ENCODE peak calls at places on chromosomes 12 and 14, in ten cellular contexts. K is renal cortical epithelial cell; A is foreskin fibroblast; U is cardiac fibroblast; C is EH; D is central memory CD4-positive, alpha-beta T cell; I is EL; V is HEK293T; F is T-cell; Y is NCI-H2081. O is an unnamed sample.

GRCh38 chr12:49705479-49706267 is 1.5 kb downstream of the FMNL3 start:
- DNase-seq in K (peak), A (peak), U (peak), C (peak), D (no peak), I (peak), V (no peak), F (no peak), Y (no peak), O (no peak)

GRCh38 chr12:6328045-6328779 is 13.7 kb downstream of the TNFRSF1A start:
- DNase-seq in K (no peak), A (no peak), U (no peak), C (no peak), D (no peak), I (no peak), V (no peak), F (no peak), Y (no peak), O (no peak)

GRCh38 chr12:76455582-76456345 is 103.8 kb downstream of the OSBPL8 start:
- DNase-seq in K (peak), A (peak), U (peak), C (peak), D (peak), I (peak), V (peak), F (no peak), Y (peak), O (no peak)

GRCh38 chr12:86137936-86138335 is 118.3 kb downstream of the MGAT4C start:
- DNase-seq in K (peak), A (no peak), U (peak), C (peak), D (no peak), I (peak), V (no peak), F (no peak), Y (no peak), O (no peak)

GRCh38 chr12:65603428-65604351 is 220.6 kb upstream of the HMGA2 start:
- DNase-seq in K (peak), A (peak), U (peak), C (peak), D (no peak), I (peak), V (no peak), F (no peak), Y (no peak), O (no peak)

GRCh38 chr12:68376901-68377300 is 44.7 kb upstream of the MDM1 start:
- DNase-seq in K (no peak), A (no peak), U (no peak), C (no peak), D (no peak), I (no peak), V (no peak), F (no peak), Y (no peak), O (no peak)

GRCh38 chr12:19869413-19869812 is 430.1 kb downstream of the AEBP2 start:
- DNase-seq in K (no peak), A (no peak), U (no peak), C (peak), D (no peak), I (no peak), V (no peak), F (no peak), Y (no peak), O (no peak)

GRCh38 chr14:104536942-104537612 is 42.5 kb upstream of the C14orf180 start:
- DNase-seq in K (peak), A (peak), U (peak), C (peak), D (no peak), I (peak), V (no peak), F (no peak), Y (no peak), O (no peak)

GRCh38 chr12:46965137-46965536 is 114.3 kb upstream of the PCED1B start:
- DNase-seq in K (no peak), A (no peak), U (no peak), C (no peak), D (no peak), I (no peak), V (no peak), F (no peak), Y (no peak), O (no peak)

GRCh38 chr12:44476683-44477082 is 399.4 kb downstream of the NELL2 start:
- DNase-seq in K (no peak), A (no peak), U (no peak), C (no peak), D (no peak), I (no peak), V (no peak), F (no peak), Y (no peak), O (no peak)

GRCh38 chr12:41418586-41418985 is 230.5 kb downstream of the PDZRN4 start:
- DNase-seq in K (no peak), A (no peak), U (no peak), C (no peak), D (no peak), I (no peak), V (no peak), F (no peak), Y (no peak), O (no peak)

GRCh38 chr12:49990269-49990668 is 17.5 kb downstream of the AQP6 start:
- DNase-seq in K (peak), A (no peak), U (peak), C (no peak), D (no peak), I (no peak), V (no peak), F (no peak), Y (no peak), O (no peak)

GRCh38 chr14:89507926-89508460 is 91.0 kb upstream of the FOXN3 start:
- DNase-seq in K (peak), A (peak), U (no peak), C (peak), D (no peak), I (peak), V (no peak), F (no peak), Y (no peak), O (no peak)

GRCh38 chr14:105647784-105648608 is 121.6 kb downstream of the TMEM121 start:
- DNase-seq in K (no peak), A (no peak), U (no peak), C (no peak), D (no peak), I (no peak), V (no peak), F (no peak), Y (no peak), O (no peak)

GRCh38 chr12:40970320-40970907 is 217.7 kb upstream of the PDZRN4 start:
- DNase-seq in K (no peak), A (no peak), U (no peak), C (no peak), D (no peak), I (peak), V (peak), F (no peak), Y (peak), O (no peak)

GRCh38 chr14:102088012-102088792 is 1.4 kb upstream of the HSP90AA1 start:
- DNase-seq in K (no peak), A (peak), U (peak), C (peak), D (peak), I (peak), V (no peak), F (peak), Y (no peak), O (peak)

GRCh38 chr14:92651106-92651792 is 97.2 kb downstream of the LGMN start:
- DNase-seq in K (no peak), A (no peak), U (no peak), C (no peak), D (peak), I (no peak), V (no peak), F (peak), Y (no peak), O (peak)

GRCh38 chr14:22791302-22791701 is 23.9 kb downstream of the SLC7A7 start:
- DNase-seq in K (peak), A (peak), U (peak), C (peak), D (no peak), I (peak), V (no peak), F (no peak), Y (no peak), O (no peak)

GRCh38 chr12:116551952-116552749 is 7.0 kb upstream of the MAP1LC3B2 start:
- DNase-seq in K (peak), A (peak), U (peak), C (peak), D (no peak), I (peak), V (no peak), F (no peak), Y (no peak), O (no peak)

GRCh38 chr14:102900631-102901571 is 21.6 kb upstream of the AMN start:
- DNase-seq in K (no peak), A (no peak), U (no peak), C (no peak), D (no peak), I (no peak), V (no peak), F (peak), Y (no peak), O (no peak)

GRCh38 chr12:113991224-113992044 is 25.3 kb upstream of the RBM19 start:
- DNase-seq in K (no peak), A (no peak), U (no peak), C (no peak), D (no peak), I (no peak), V (no peak), F (no peak), Y (no peak), O (no peak)